ENCODE peak calls at places on chromosome 7, in four cellular contexts. One of them, this sample, is unnamed.

GRCh38 chr7:149218469-149219420 is 20.7 kb upstream of the ZNF212 start:
- DNase-seq in AML-193: no peak
- DNase-seq in activated T-cell treated with anti-CD3 and anti-CD28 coated beads, Interleukin-2, amount 50 U/mL, for 1 hour: no peak
- DNase-seq in Daoy: no peak
- DNase-seq in this sample: no peak

GRCh38 chr7:54831644-54832095 is 72.7 kb upstream of the SEC61G start:
- DNase-seq in Daoy: peak
- DNase-seq in activated T-cell treated with anti-CD3 and anti-CD28 coated beads, Interleukin-2, amount 50 U/mL, for 1 hour: no peak
- DNase-seq in AML-193: peak
- DNase-seq in this sample: no peak

GRCh38 chr7:19114591-19114855 is 2.9 kb downstream of the TWIST1 start:
- DNase-seq in activated T-cell treated with anti-CD3 and anti-CD28 coated beads, Interleukin-2, amount 50 U/mL, for 1 hour: no peak
- DNase-seq in AML-193: no peak
- DNase-seq in Daoy: peak
- DNase-seq in this sample: no peak

GRCh38 chr7:44622342-44623151 is 16.1 kb downstream of the OGDH start:
- DNase-seq in Daoy: peak
- DNase-seq in AML-193: no peak
- DNase-seq in activated T-cell treated with anti-CD3 and anti-CD28 coated beads, Interleukin-2, amount 50 U/mL, for 1 hour: no peak
- DNase-seq in this sample: no peak

GRCh38 chr7:11427686-11428273 is 404.2 kb downstream of the THSD7A start:
- DNase-seq in activated T-cell treated with anti-CD3 and anti-CD28 coated beads, Interleukin-2, amount 50 U/mL, for 1 hour: no peak
- DNase-seq in AML-193: peak
- DNase-seq in Daoy: peak
- DNase-seq in this sample: no peak

GRCh38 chr7:5283421-5284303 is 919 bp downstream of the SLC29A4 start:
- DNase-seq in activated T-cell treated with anti-CD3 and anti-CD28 coated beads, Interleukin-2, amount 50 U/mL, for 1 hour: no peak
- DNase-seq in AML-193: no peak
- DNase-seq in Daoy: no peak
- DNase-seq in this sample: no peak

GRCh38 chr7:151626422-151627115 is 106.9 kb upstream of the RHEB start:
- DNase-seq in activated T-cell treated with anti-CD3 and anti-CD28 coated beads, Interleukin-2, amount 50 U/mL, for 1 hour: no peak
- DNase-seq in AML-193: peak
- DNase-seq in Daoy: peak
- DNase-seq in this sample: no peak

GRCh38 chr7:42671627-42672026 is 240.2 kb downstream of the C7orf25 start:
- DNase-seq in Daoy: peak
- DNase-seq in AML-193: no peak
- DNase-seq in activated T-cell treated with anti-CD3 and anti-CD28 coated beads, Interleukin-2, amount 50 U/mL, for 1 hour: no peak
- DNase-seq in this sample: no peak

GRCh38 chr7:73718438-73718881 is 1.0 kb downstream of the STX1A start:
- DNase-seq in activated T-cell treated with anti-CD3 and anti-CD28 coated beads, Interleukin-2, amount 50 U/mL, for 1 hour: peak
- DNase-seq in AML-193: no peak
- DNase-seq in Daoy: no peak
- DNase-seq in this sample: no peak

GRCh38 chr7:139108256-139109187 is 998 bp downstream of the ZC3HAV1 start:
- DNase-seq in Daoy: peak
- DNase-seq in activated T-cell treated with anti-CD3 and anti-CD28 coated beads, Interleukin-2, amount 50 U/mL, for 1 hour: peak
- DNase-seq in AML-193: no peak
- DNase-seq in this sample: no peak

GRCh38 chr7:2982831-2983230 is 60.8 kb downstream of the CARD11 start:
- DNase-seq in activated T-cell treated with anti-CD3 and anti-CD28 coated beads, Interleukin-2, amount 50 U/mL, for 1 hour: peak
- DNase-seq in Daoy: no peak
- DNase-seq in AML-193: no peak
- DNase-seq in this sample: peak

GRCh38 chr7:148623586-148624282 is 33.2 kb downstream of the C7orf33 start:
- DNase-seq in AML-193: no peak
- DNase-seq in activated T-cell treated with anti-CD3 and anti-CD28 coated beads, Interleukin-2, amount 50 U/mL, for 1 hour: no peak
- DNase-seq in Daoy: peak
- DNase-seq in this sample: no peak

GRCh38 chr7:82810558-82811259 is 352.0 kb downstream of the PCLO start:
- DNase-seq in Daoy: peak
- DNase-seq in AML-193: peak
- DNase-seq in activated T-cell treated with anti-CD3 and anti-CD28 coated beads, Interleukin-2, amount 50 U/mL, for 1 hour: no peak
- DNase-seq in this sample: no peak

GRCh38 chr7:55420535-55420934 is 55.4 kb downstream of the LANCL2 start:
- DNase-seq in Daoy: no peak
- DNase-seq in activated T-cell treated with anti-CD3 and anti-CD28 coated beads, Interleukin-2, amount 50 U/mL, for 1 hour: no peak
- DNase-seq in AML-193: no peak
- DNase-seq in this sample: no peak

GRCh38 chr7:16070806-16071205 is 350.5 kb downstream of the CRPPA start:
- DNase-seq in activated T-cell treated with anti-CD3 and anti-CD28 coated beads, Interleukin-2, amount 50 U/mL, for 1 hour: no peak
- DNase-seq in AML-193: no peak
- DNase-seq in Daoy: no peak
- DNase-seq in this sample: no peak

GRCh38 chr7:81611805-81612204 is 158.0 kb downstream of the HGF start:
- DNase-seq in Daoy: no peak
- DNase-seq in AML-193: no peak
- DNase-seq in activated T-cell treated with anti-CD3 and anti-CD28 coated beads, Interleukin-2, amount 50 U/mL, for 1 hour: no peak
- DNase-seq in this sample: no peak

GRCh38 chr7:85851571-85852193 is 664.8 kb upstream of the SEMA3D start:
- DNase-seq in activated T-cell treated with anti-CD3 and anti-CD28 coated beads, Interleukin-2, amount 50 U/mL, for 1 hour: no peak
- DNase-seq in AML-193: peak
- DNase-seq in Daoy: peak
- DNase-seq in this sample: no peak

GRCh38 chr7:100799037-100799896 is 28.1 kb downstream of the EPHB4 start:
- DNase-seq in activated T-cell treated with anti-CD3 and anti-CD28 coated beads, Interleukin-2, amount 50 U/mL, for 1 hour: peak
- DNase-seq in AML-193: peak
- DNase-seq in Daoy: peak
- DNase-seq in this sample: peak

GRCh38 chr7:117827861-117828260 is 45.4 kb downstream of the CTTNBP2 start:
- DNase-seq in AML-193: no peak
- DNase-seq in activated T-cell treated with anti-CD3 and anti-CD28 coated beads, Interleukin-2, amount 50 U/mL, for 1 hour: no peak
- DNase-seq in Daoy: peak
- DNase-seq in this sample: no peak

GRCh38 chr7:117479480-117480224 is at the start of gene CFTR:
- DNase-seq in AML-193: no peak
- DNase-seq in activated T-cell treated with anti-CD3 and anti-CD28 coated beads, Interleukin-2, amount 50 U/mL, for 1 hour: no peak
- DNase-seq in Daoy: peak
- DNase-seq in this sample: no peak

GRCh38 chr7:90736968-90737939 is 141.1 kb downstream of the CDK14 start:
- DNase-seq in Daoy: peak
- DNase-seq in activated T-cell treated with anti-CD3 and anti-CD28 coated beads, Interleukin-2, amount 50 U/mL, for 1 hour: no peak
- DNase-seq in AML-193: no peak
- DNase-seq in this sample: no peak

GRCh38 chr7:8176370-8177081 is 85.4 kb downstream of the ICA1 start:
- DNase-seq in AML-193: peak
- DNase-seq in activated T-cell treated with anti-CD3 and anti-CD28 coated beads, Interleukin-2, amount 50 U/mL, for 1 hour: peak
- DNase-seq in Daoy: peak
- DNase-seq in this sample: peak

GRCh38 chr7:47473499-47474210 is 108.3 kb downstream of the TNS3 start:
- DNase-seq in Daoy: peak
- DNase-seq in AML-193: no peak
- DNase-seq in activated T-cell treated with anti-CD3 and anti-CD28 coated beads, Interleukin-2, amount 50 U/mL, for 1 hour: no peak
- DNase-seq in this sample: no peak

GRCh38 chr7:155680864-155681263 is 36.4 kb downstream of the RBM33 start:
- DNase-seq in AML-193: no peak
- DNase-seq in activated T-cell treated with anti-CD3 and anti-CD28 coated beads, Interleukin-2, amount 50 U/mL, for 1 hour: no peak
- DNase-seq in Daoy: no peak
- DNase-seq in this sample: no peak

GRCh38 chr7:155229548-155230168 is 68.0 kb upstream of the INSIG1 start:
- DNase-seq in activated T-cell treated with anti-CD3 and anti-CD28 coated beads, Interleukin-2, amount 50 U/mL, for 1 hour: no peak
- DNase-seq in Daoy: no peak
- DNase-seq in AML-193: no peak
- DNase-seq in this sample: no peak

GRCh38 chr7:23373151-23374004 is 74.2 kb downstream of the MALSU1 start:
- DNase-seq in activated T-cell treated with anti-CD3 and anti-CD28 coated beads, Interleukin-2, amount 50 U/mL, for 1 hour: peak
- DNase-seq in AML-193: no peak
- DNase-seq in Daoy: peak
- DNase-seq in this sample: no peak

GRCh38 chr7:40647719-40648118 is 512.9 kb downstream of the SUGCT start:
- DNase-seq in activated T-cell treated with anti-CD3 and anti-CD28 coated beads, Interleukin-2, amount 50 U/mL, for 1 hour: no peak
- DNase-seq in Daoy: no peak
- DNase-seq in AML-193: no peak
- DNase-seq in this sample: no peak

GRCh38 chr7:151436446-151437162 is 3.3 kb downstream of the CRYGN start:
- DNase-seq in activated T-cell treated with anti-CD3 and anti-CD28 coated beads, Interleukin-2, amount 50 U/mL, for 1 hour: no peak
- DNase-seq in AML-193: no peak
- DNase-seq in Daoy: no peak
- DNase-seq in this sample: no peak

GRCh38 chr7:127650842-127651555 is 995 bp upstream of the SND1 start:
- DNase-seq in AML-193: no peak
- DNase-seq in activated T-cell treated with anti-CD3 and anti-CD28 coated beads, Interleukin-2, amount 50 U/mL, for 1 hour: peak
- DNase-seq in Daoy: no peak
- DNase-seq in this sample: no peak

GRCh38 chr7:36209814-36210183 is 56.7 kb downstream of the EEPD1 start:
- DNase-seq in AML-193: no peak
- DNase-seq in Daoy: no peak
- DNase-seq in activated T-cell treated with anti-CD3 and anti-CD28 coated beads, Interleukin-2, amount 50 U/mL, for 1 hour: no peak
- DNase-seq in this sample: no peak

GRCh38 chr7:815284-816216 is 16.7 kb upstream of the SUN1 start:
- DNase-seq in activated T-cell treated with anti-CD3 and anti-CD28 coated beads, Interleukin-2, amount 50 U/mL, for 1 hour: peak
- DNase-seq in Daoy: no peak
- DNase-seq in AML-193: no peak
- DNase-seq in this sample: no peak

GRCh38 chr7:123635551-123636359 is 19.9 kb upstream of the LMOD2 start:
- DNase-seq in AML-193: peak
- DNase-seq in activated T-cell treated with anti-CD3 and anti-CD28 coated beads, Interleukin-2, amount 50 U/mL, for 1 hour: no peak
- DNase-seq in Daoy: peak
- DNase-seq in this sample: no peak

GRCh38 chr7:74012842-74013249 is 15.1 kb upstream of the ELN start:
- DNase-seq in Daoy: peak
- DNase-seq in AML-193: no peak
- DNase-seq in activated T-cell treated with anti-CD3 and anti-CD28 coated beads, Interleukin-2, amount 50 U/mL, for 1 hour: no peak
- DNase-seq in this sample: no peak

This sample was measured in activated naive CD4-positive, alpha-beta T cell.